ENCODE peak calls at places on chromosomes 5 and 9, in eight cellular contexts. W is spleen, E is stomach, Q is HepG2, Y is prostate gland, V is sigmoid colon, G is breast epithelium, I is upper lobe of left lung. J is an unnamed sample.

GRCh38 chr9:23683021-23683431 is 143.0 kb downstream of the ELAVL2 start:
- DNase-seq in Q (no peak), E (no peak), W (no peak), V (no peak), I (no peak), G (no peak), Y (no peak), J (no peak)

GRCh38 chr5:132057498-132058255 is 2.8 kb upstream of the IL3 start:
- DNase-seq in G (no peak), Q (no peak), Y (no peak), W (no peak), V (peak; percentile 36), E (peak; percentile 11), I (no peak), J (peak; percentile 8)

GRCh38 chr5:167463939-167464338 is 827.5 kb upstream of the WWC1 start:
- DNase-seq in Y (no peak), I (no peak), E (no peak), W (no peak), Q (no peak), V (no peak), G (no peak), J (no peak)

GRCh38 chr9:87590996-87591395 is 93.3 kb downstream of the DAPK1 start:
- DNase-seq in W (no peak), I (no peak), V (no peak), E (no peak), Q (no peak), Y (no peak), G (no peak), J (no peak)

GRCh38 chr5:43227655-43228054 is 35.6 kb downstream of the NIM1K start:
- DNase-seq in Q (peak; percentile 46), W (no peak), I (no peak), V (no peak), E (no peak), G (no peak), Y (no peak), J (no peak)

GRCh38 chr9:29144476-29144875 is 1571.2 kb upstream of the C9orf72 start:
- DNase-seq in I (no peak), E (no peak), W (no peak), Y (no peak), G (no peak), Q (no peak), V (no peak), J (no peak)

GRCh38 chr9:115296831-115297565 is 179.0 kb upstream of the TNC start:
- DNase-seq in Y (no peak), V (no peak), Q (no peak), I (no peak), G (no peak), W (no peak), E (no peak), J (no peak)

GRCh38 chr5:31941356-31941755 is 232.8 kb downstream of the GOLPH3 start:
- DNase-seq in I (no peak), E (no peak), Q (no peak), W (no peak), Y (no peak), V (no peak), G (no peak), J (no peak)

GRCh38 chr9:73038613-73039012 is 85.8 kb upstream of the ALDH1A1 start:
- DNase-seq in Q (no peak), I (peak; percentile 23), E (peak; percentile 29), G (peak; percentile 72), W (no peak), V (peak; percentile 84), Y (no peak), J (no peak)

GRCh38 chr5:138386290-138386689 is 33.8 kb downstream of the KDM3B start:
- DNase-seq in W (no peak), I (no peak), V (no peak), G (no peak), Q (no peak), E (peak; percentile 41), Y (no peak), J (no peak)

GRCh38 chr9:94156549-94157407 is 72.5 kb downstream of the PTPDC1 start:
- DNase-seq in Y (peak; percentile 52), I (peak; percentile 86), E (peak; percentile 89), W (no peak), G (peak; percentile 72), V (peak; percentile 93), Q (peak; percentile 80), J (no peak)

GRCh38 chr5:174510771-174511453 is 213.5 kb upstream of the MSX2 start:
- DNase-seq in Y (no peak), E (no peak), W (no peak), V (no peak), Q (no peak), G (no peak), I (no peak), J (no peak)

GRCh38 chr5:43120720-43121564 is at the start of gene ZNF131:
- DNase-seq in I (peak; percentile 96), G (peak; percentile 96), Q (peak; percentile 89), E (peak; percentile 97), Y (peak; percentile 95), W (peak; percentile 100), V (peak; percentile 98), J (peak; percentile 84)

GRCh38 chr5:126836778-126837177 is 59.8 kb downstream of the LMNB1 start:
- DNase-seq in Y (no peak), E (no peak), W (no peak), G (no peak), I (no peak), Q (no peak), V (no peak), J (no peak)

GRCh38 chr9:130368631-130369103 is 76.1 kb upstream of the ASS1 start:
- DNase-seq in Q (no peak), E (no peak), Y (no peak), G (no peak), V (no peak), W (no peak), I (no peak), J (no peak)

DNA sequence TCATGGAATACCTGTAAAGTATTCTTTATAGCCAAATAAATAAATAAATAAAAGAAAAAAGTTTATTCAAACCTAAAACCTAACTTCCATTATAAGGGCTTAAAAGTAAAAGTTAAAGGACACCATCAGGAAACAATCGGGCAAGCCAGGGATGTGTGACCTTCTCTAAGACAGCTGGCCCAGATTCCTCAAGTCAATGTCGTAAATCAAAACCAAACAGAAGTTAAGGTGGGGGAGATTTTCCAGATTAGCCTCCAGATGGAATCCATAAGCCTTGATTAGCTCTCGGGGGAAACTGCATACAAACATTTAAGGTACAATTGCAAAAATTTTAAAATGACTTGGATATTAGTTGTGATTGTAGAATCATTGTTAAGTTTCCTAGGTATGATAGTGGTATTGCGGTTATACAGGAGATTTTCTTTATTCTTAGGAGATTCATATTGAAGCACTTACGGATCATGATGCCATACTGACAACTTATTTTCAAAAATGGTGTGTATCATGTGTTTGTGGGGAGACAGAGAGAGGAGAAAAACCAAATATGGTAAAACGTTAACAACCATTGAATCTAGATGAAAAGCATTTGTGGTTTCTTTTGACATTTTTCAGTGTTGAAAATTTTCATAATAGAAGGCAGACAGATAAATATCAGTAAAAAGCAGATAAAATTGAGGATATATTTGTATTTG is 21.5 kb upstream of the MGAT1 start:
- DNase-seq in W (no peak), Y (no peak), V (no peak), E (no peak), G (no peak), Q (no peak), I (no peak), J (no peak)
- TF ChIP-seq POLR2A in W (no peak), Y (no peak), V (no peak), E (no peak), G (no peak), Q (no peak), I (no peak), J (no peak)

DNA sequence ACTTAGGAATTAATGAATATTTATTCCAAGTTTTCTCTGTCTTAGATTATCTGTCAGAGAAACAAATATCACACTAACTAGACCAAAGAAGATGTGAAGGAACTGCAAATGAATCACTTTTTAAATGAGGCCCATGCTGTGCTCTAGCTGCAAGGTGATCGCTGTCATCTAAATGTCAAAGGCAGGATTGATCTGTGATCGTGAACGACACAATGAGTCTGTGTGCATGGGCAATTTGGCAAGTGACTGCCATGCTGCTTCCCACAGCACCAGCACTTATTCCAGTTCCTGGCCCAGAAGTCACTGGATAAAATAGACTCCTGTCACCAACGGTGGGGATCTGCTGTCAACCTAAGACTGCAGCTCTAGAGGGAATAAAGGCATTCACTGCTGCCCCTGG is 141.2 kb downstream of the TRIM36 start:
- DNase-seq in I (no peak), Y (no peak), E (no peak), W (no peak), G (no peak), V (no peak), Q (no peak), J (no peak)
- TF ChIP-seq POLR2AphosphoS5 in I (no peak), Y (no peak), E (no peak), W (no peak), G (no peak), V (no peak), Q (no peak), J (no peak)

GRCh38 chr9:32577316-32577715 is 4.4 kb upstream of the NDUFB6 start:
- DNase-seq in V (no peak), Q (no peak), G (no peak), I (no peak), Y (no peak), W (no peak), E (no peak), J (no peak)

GRCh38 chr9:32570262-32570661 is 2.7 kb downstream of the NDUFB6 start:
- DNase-seq in W (no peak), G (no peak), I (no peak), Q (no peak), Y (no peak), V (no peak), E (no peak), J (no peak)

GRCh38 chr9:32571969-32572899 is 725 bp downstream of the NDUFB6 start:
- DNase-seq in Y (peak; percentile 74), V (peak; percentile 74), Q (peak; percentile 83), I (peak; percentile 87), E (peak; percentile 62), W (peak; percentile 86), G (peak; percentile 30), J (no peak)

GRCh38 chr9:32578976-32579375 is 6.0 kb upstream of the NDUFB6 start:
- DNase-seq in Q (no peak), V (no peak), E (no peak), Y (no peak), I (no peak), G (no peak), W (no peak), J (no peak)

DNA sequence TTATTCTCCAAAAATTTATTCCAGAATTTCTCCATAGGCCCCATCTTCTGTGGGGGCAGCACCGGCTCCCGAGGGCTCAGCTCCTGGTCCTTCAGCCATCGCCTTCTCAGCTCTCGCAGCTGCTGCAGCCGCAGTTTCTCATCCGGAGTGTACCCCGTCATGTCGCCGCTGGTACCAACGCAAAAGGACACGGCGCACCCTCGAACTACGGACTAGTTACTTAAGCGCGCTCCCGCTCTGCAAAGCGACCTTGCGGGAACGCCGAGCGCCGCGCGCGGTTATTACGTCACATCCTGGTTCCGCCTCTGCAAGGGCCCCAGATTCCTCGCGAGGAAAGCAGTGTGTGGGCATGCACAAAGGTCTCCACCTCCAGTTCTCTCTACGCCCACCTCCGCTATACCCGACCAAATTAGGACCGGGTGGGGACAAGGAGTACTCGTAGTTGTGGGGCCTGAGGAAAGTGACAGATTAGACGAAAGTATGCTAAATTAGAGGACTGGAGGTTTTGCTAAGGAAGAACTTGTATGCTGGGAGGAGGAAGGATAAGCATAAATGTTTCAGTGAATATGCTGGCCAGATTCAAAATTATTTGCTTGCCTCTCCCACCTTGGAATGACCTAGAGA is at the start of gene NDUFB6:
- DNase-seq in W (peak; percentile 99), G (peak; percentile 88), V (peak; percentile 95), Y (peak; percentile 93), E (peak; percentile 95), I (peak; percentile 96), Q (peak; percentile 90), J (peak; percentile 63)
- TF ChIP-seq POLR2A in W (peak; percentile 13), G (no peak), V (peak; percentile 75), Y (peak; percentile 59), E (peak; percentile 65), I (no peak), Q (peak; percentile 72), J (peak; percentile 87)

GRCh38 chr9:81396528-81396927 is 292.8 kb downstream of the TLE1 start:
- DNase-seq in I (no peak), Q (no peak), G (peak; percentile 38), V (no peak), E (no peak), W (no peak), Y (peak; percentile 9), J (no peak)
- TF ChIP-seq POLR2AphosphoS5 in I (no peak), Q (no peak), G (no peak), V (peak; percentile 46), E (no peak), W (no peak), Y (peak; percentile 47), J (no peak)